ENCODE peak calls at places on chromosomes 16 and 17, in ten cellular contexts. G is GM19239; F is progenitor cell of endocrine pancreas; K is memory B cell; B is EL; W is stimulated activated CD4-positive, alpha-beta T cell treated with anti-CD3 and anti-CD28 coated beads, Interleukin-2, amount 100 ng/mL, for 48 hours; S is BE2C; D is activated gamma-delta T cell treated with anti-CD3 and anti-CD28 coated beads, Interleukin-2, amount 50 U/mL, for 16 hours; N is NCI-H460; Y is naive thymus-derived CD8-positive, alpha-beta T cell. H is an unnamed sample.

GRCh38 chr16:59758848-59759247 is 1024.7 kb upstream of the GOT2 start:
- DNase-seq in N (no peak), F (no peak), D (no peak), S (no peak), W (no peak), G (no peak), Y (no peak), B (peak; percentile 2), K (no peak), H (no peak)

GRCh38 chr17:62793919-62794665 is 14.0 kb downstream of the MARCHF10 start:
- DNase-seq in G (no peak), K (no peak), S (no peak), W (no peak), D (no peak), N (no peak), B (no peak), Y (no peak), F (no peak), H (no peak)

GRCh38 chr17:42679492-42680330 is 1.9 kb downstream of the CCR10 start:
- DNase-seq in S (peak; percentile 92), F (peak; percentile 74), B (peak; percentile 83), N (peak; percentile 75), G (peak; percentile 70), W (peak; percentile 71), K (peak; percentile 74), Y (peak; percentile 77), D (peak; percentile 58), H (peak; percentile 87)

GRCh38 chr17:82438401-82439193 is 12.0 kb downstream of the CYBC1 start:
- DNase-seq in Y (no peak), S (no peak), K (no peak), G (no peak), F (no peak), W (no peak), B (no peak), N (no peak), D (no peak), H (no peak)

GRCh38 chr16:74760007-74760767 is 14.4 kb downstream of the FA2H start:
- DNase-seq in D (no peak), G (no peak), Y (no peak), K (no peak), N (no peak), F (no peak), B (peak; percentile 81), S (no peak), W (no peak), H (no peak)

GRCh38 chr16:51839697-51840462 is 688.8 kb upstream of the SALL1 start:
- DNase-seq in B (peak; percentile 67), Y (no peak), F (no peak), K (no peak), G (no peak), D (no peak), W (no peak), N (no peak), S (no peak), H (no peak)

GRCh38 chr17:46024590-46024989 is 25.5 kb downstream of the STH start:
- DNase-seq in K (no peak), F (no peak), Y (no peak), B (no peak), W (no peak), N (no peak), D (no peak), S (no peak), G (no peak), H (no peak)

GRCh38 chr16:84740596-84741071 is 40.8 kb downstream of the USP10 start:
- DNase-seq in N (no peak), G (no peak), D (no peak), W (no peak), F (no peak), B (no peak), Y (no peak), S (no peak), K (no peak), H (no peak)

GRCh38 chr16:56684926-56685590 is 2.8 kb downstream of the MT1X start:
- DNase-seq in K (no peak), Y (no peak), B (no peak), W (no peak), D (no peak), G (no peak), F (no peak), N (no peak), S (no peak), H (no peak)

GRCh38 chr16:50311891-50312501 is 45.6 kb downstream of the ADCY7 start:
- DNase-seq in Y (no peak), G (no peak), S (no peak), W (no peak), N (no peak), F (no peak), D (no peak), K (no peak), B (no peak), H (no peak)

GRCh38 chr17:1050996-1051925 is 54.3 kb downstream of the TIMM22 start:
- DNase-seq in F (no peak), B (no peak), S (no peak), D (no peak), Y (no peak), G (no peak), N (no peak), W (no peak), K (no peak), H (no peak)

GRCh38 chr16:6019490-6019991 is 921.9 kb upstream of the EEF2KMT start:
- DNase-seq in N (no peak), B (no peak), S (no peak), G (no peak), K (no peak), F (peak; percentile 14), W (no peak), Y (no peak), D (no peak), H (peak; percentile 20)

GRCh38 chr17:75487351-75488070 is 27.8 kb downstream of the CASKIN2 start:
- DNase-seq in F (no peak), K (no peak), N (no peak), Y (peak; percentile 69), G (peak; percentile 87), B (no peak), D (peak; percentile 17), S (no peak), W (peak; percentile 15), H (peak; percentile 52)

GRCh38 chr16:2785101-2785991 is 2.0 kb downstream of the PRSS33 start:
- DNase-seq in Y (peak; percentile 53), K (no peak), S (no peak), N (no peak), B (no peak), G (no peak), W (peak; percentile 27), D (no peak), F (no peak), H (no peak)

GRCh38 chr16:66462912-66463311 is 35.8 kb downstream of the BEAN1 start:
- DNase-seq in K (no peak), S (no peak), F (no peak), W (no peak), D (no peak), G (no peak), N (no peak), Y (no peak), B (no peak), H (no peak)

GRCh38 chr16:3960049-3960809 is 79.7 kb upstream of the CREBBP start:
- DNase-seq in N (no peak), B (no peak), Y (no peak), K (no peak), W (no peak), D (no peak), S (no peak), G (no peak), F (no peak), H (no peak)